ENCODE peak calls at places on chromosomes 16 and 17, in seven cellular contexts. One of them, this sample, is unnamed.

GRCh38 chr17:75146597-75146996 is 7.7 kb downstream of the JPT1 start:
- DNase-seq in AG10803: peak; percentile 35
- DNase-seq in thoracic aorta: no peak
- DNase-seq in pancreas: no peak
- DNase-seq in tibial nerve: no peak
- DNase-seq in brain microvascular endothelial cell: no peak
- DNase-seq in left ventricle myocardium inferior: no peak
- DNase-seq in this sample: no peak

GRCh38 chr16:30893744-30894539 is at the start of gene BCL7C:
- DNase-seq in AG10803: peak; percentile 88
- DNase-seq in brain microvascular endothelial cell: peak; percentile 62
- DNase-seq in thoracic aorta: peak; percentile 60
- DNase-seq in tibial nerve: peak; percentile 81
- DNase-seq in pancreas: peak; percentile 91
- DNase-seq in left ventricle myocardium inferior: peak; percentile 97
- DNase-seq in this sample: peak; percentile 78

GRCh38 chr17:29617481-29618271 is 5.0 kb downstream of the CORO6 start:
- DNase-seq in left ventricle myocardium inferior: peak; percentile 81
- DNase-seq in brain microvascular endothelial cell: peak; percentile 63
- DNase-seq in thoracic aorta: no peak
- DNase-seq in pancreas: peak; percentile 78
- DNase-seq in tibial nerve: no peak
- DNase-seq in AG10803: peak; percentile 72
- DNase-seq in this sample: no peak

GRCh38 chr17:29133146-29133713 is 47.0 kb downstream of the MYO18A start:
- DNase-seq in thoracic aorta: peak; percentile 64
- DNase-seq in tibial nerve: no peak
- DNase-seq in brain microvascular endothelial cell: peak; percentile 74
- DNase-seq in pancreas: no peak
- DNase-seq in left ventricle myocardium inferior: peak; percentile 48
- DNase-seq in AG10803: peak; percentile 77
- DNase-seq in this sample: no peak

GRCh38 chr16:81590714-81591537 is 146.3 kb downstream of the CMIP start:
- DNase-seq in tibial nerve: no peak
- DNase-seq in pancreas: no peak
- DNase-seq in left ventricle myocardium inferior: no peak
- DNase-seq in brain microvascular endothelial cell: no peak
- DNase-seq in AG10803: no peak
- DNase-seq in thoracic aorta: no peak
- DNase-seq in this sample: no peak

GRCh38 chr16:66899945-66900688 is 18.6 kb downstream of the CDH16 start:
- DNase-seq in pancreas: peak; percentile 86
- DNase-seq in thoracic aorta: peak; percentile 76
- DNase-seq in tibial nerve: peak; percentile 82
- DNase-seq in left ventricle myocardium inferior: peak; percentile 79
- DNase-seq in brain microvascular endothelial cell: peak; percentile 75
- DNase-seq in AG10803: peak; percentile 51
- DNase-seq in this sample: peak; percentile 62

GRCh38 chr16:50299508-50300105 is 33.3 kb downstream of the ADCY7 start:
- DNase-seq in left ventricle myocardium inferior: no peak
- DNase-seq in tibial nerve: no peak
- DNase-seq in brain microvascular endothelial cell: no peak
- DNase-seq in thoracic aorta: no peak
- DNase-seq in AG10803: no peak
- DNase-seq in pancreas: no peak
- DNase-seq in this sample: no peak

GRCh38 chr16:89338863-89339262 is 121.4 kb downstream of the ZNF778 start:
- DNase-seq in thoracic aorta: no peak
- DNase-seq in pancreas: no peak
- DNase-seq in AG10803: no peak
- DNase-seq in brain microvascular endothelial cell: no peak
- DNase-seq in left ventricle myocardium inferior: no peak
- DNase-seq in tibial nerve: no peak
- DNase-seq in this sample: no peak

GRCh38 chr16:49455181-49455990 is 81.8 kb downstream of the C16orf78 start:
- DNase-seq in left ventricle myocardium inferior: no peak
- DNase-seq in pancreas: no peak
- DNase-seq in AG10803: no peak
- DNase-seq in brain microvascular endothelial cell: no peak
- DNase-seq in tibial nerve: no peak
- DNase-seq in thoracic aorta: no peak
- DNase-seq in this sample: no peak

GRCh38 chr16:188674-189073 is 8.4 kb downstream of the HBQ1 start:
- DNase-seq in left ventricle myocardium inferior: no peak
- DNase-seq in brain microvascular endothelial cell: no peak
- DNase-seq in pancreas: no peak
- DNase-seq in tibial nerve: no peak
- DNase-seq in thoracic aorta: no peak
- DNase-seq in AG10803: no peak
- DNase-seq in this sample: no peak

GRCh38 chr17:50882851-50883250 is 16.7 kb upstream of the TOB1 start:
- DNase-seq in AG10803: peak; percentile 67
- DNase-seq in thoracic aorta: no peak
- DNase-seq in pancreas: no peak
- DNase-seq in left ventricle myocardium inferior: no peak
- DNase-seq in tibial nerve: no peak
- DNase-seq in brain microvascular endothelial cell: peak; percentile 48
- DNase-seq in this sample: no peak

GRCh38 chr16:88344411-88345030 is 38.2 kb upstream of the ZNF469 start:
- DNase-seq in brain microvascular endothelial cell: no peak
- DNase-seq in thoracic aorta: no peak
- DNase-seq in AG10803: no peak
- DNase-seq in pancreas: no peak
- DNase-seq in left ventricle myocardium inferior: peak; percentile 3
- DNase-seq in tibial nerve: no peak
- DNase-seq in this sample: no peak

GRCh38 chr16:56116577-56116964 is 74.7 kb upstream of the GNAO1 start:
- DNase-seq in left ventricle myocardium inferior: no peak
- DNase-seq in AG10803: no peak
- DNase-seq in brain microvascular endothelial cell: no peak
- DNase-seq in pancreas: no peak
- DNase-seq in thoracic aorta: no peak
- DNase-seq in tibial nerve: no peak
- DNase-seq in this sample: no peak

GRCh38 chr16:26598989-26599785 is 467.5 kb upstream of the C16orf82 start:
- DNase-seq in pancreas: no peak
- DNase-seq in brain microvascular endothelial cell: no peak
- DNase-seq in tibial nerve: no peak
- DNase-seq in thoracic aorta: no peak
- DNase-seq in left ventricle myocardium inferior: no peak
- DNase-seq in AG10803: no peak
- DNase-seq in this sample: no peak

GRCh38 chr17:6069611-6070279 is 434 bp upstream of the WSCD1 start:
- DNase-seq in tibial nerve: no peak
- DNase-seq in thoracic aorta: no peak
- DNase-seq in brain microvascular endothelial cell: no peak
- DNase-seq in left ventricle myocardium inferior: no peak
- DNase-seq in pancreas: no peak
- DNase-seq in AG10803: no peak
- DNase-seq in this sample: no peak

GRCh38 chr17:40038882-40039513 is 15.2 kb downstream of the MED24 start:
- DNase-seq in brain microvascular endothelial cell: peak; percentile 87
- DNase-seq in tibial nerve: peak; percentile 77
- DNase-seq in pancreas: no peak
- DNase-seq in left ventricle myocardium inferior: peak; percentile 71
- DNase-seq in AG10803: peak; percentile 86
- DNase-seq in thoracic aorta: peak; percentile 55
- DNase-seq in this sample: peak; percentile 70

GRCh38 chr17:83071365-83071764 is 8.0 kb upstream of the METRNL start:
- DNase-seq in brain microvascular endothelial cell: no peak
- DNase-seq in left ventricle myocardium inferior: no peak
- DNase-seq in AG10803: no peak
- DNase-seq in pancreas: no peak
- DNase-seq in tibial nerve: no peak
- DNase-seq in thoracic aorta: no peak
- DNase-seq in this sample: no peak

GRCh38 chr17:74994440-74994839 is 7.0 kb downstream of the CDR2L start:
- DNase-seq in left ventricle myocardium inferior: no peak
- DNase-seq in AG10803: peak; percentile 78
- DNase-seq in brain microvascular endothelial cell: no peak
- DNase-seq in tibial nerve: no peak
- DNase-seq in thoracic aorta: no peak
- DNase-seq in pancreas: no peak
- DNase-seq in this sample: no peak

GRCh38 chr17:53527473-53527872 is 295.3 kb upstream of the KIF2B start:
- DNase-seq in AG10803: no peak
- DNase-seq in left ventricle myocardium inferior: no peak
- DNase-seq in brain microvascular endothelial cell: no peak
- DNase-seq in pancreas: no peak
- DNase-seq in thoracic aorta: no peak
- DNase-seq in tibial nerve: no peak
- DNase-seq in this sample: no peak

GRCh38 chr16:83116274-83116892 is 489.6 kb downstream of the CDH13 start:
- DNase-seq in left ventricle myocardium inferior: no peak
- DNase-seq in brain microvascular endothelial cell: no peak
- DNase-seq in AG10803: peak; percentile 70
- DNase-seq in tibial nerve: no peak
- DNase-seq in thoracic aorta: no peak
- DNase-seq in pancreas: no peak
- DNase-seq in this sample: no peak

GRCh38 chr17:17921192-17922082 is 50.8 kb downstream of the TOM1L2 start:
- DNase-seq in AG10803: peak; percentile 97
- DNase-seq in tibial nerve: no peak
- DNase-seq in thoracic aorta: no peak
- DNase-seq in left ventricle myocardium inferior: no peak
- DNase-seq in brain microvascular endothelial cell: peak; percentile 79
- DNase-seq in pancreas: peak; percentile 14
- DNase-seq in this sample: peak; percentile 69

GRCh38 chr17:41334899-41335298 is 15.7 kb downstream of the KRT33A start:
- DNase-seq in brain microvascular endothelial cell: no peak
- DNase-seq in tibial nerve: no peak
- DNase-seq in pancreas: no peak
- DNase-seq in thoracic aorta: no peak
- DNase-seq in AG10803: no peak
- DNase-seq in left ventricle myocardium inferior: no peak
- DNase-seq in this sample: no peak

GRCh38 chr17:55601874-55602364 is 90.7 kb upstream of the SMIM36 start:
- DNase-seq in left ventricle myocardium inferior: no peak
- DNase-seq in thoracic aorta: no peak
- DNase-seq in pancreas: no peak
- DNase-seq in AG10803: peak; percentile 56
- DNase-seq in tibial nerve: no peak
- DNase-seq in brain microvascular endothelial cell: peak; percentile 60
- DNase-seq in this sample: no peak

GRCh38 chr17:44354582-44355309 is 8.9 kb downstream of the FAM171A2 start:
- DNase-seq in left ventricle myocardium inferior: peak; percentile 60
- DNase-seq in pancreas: no peak
- DNase-seq in thoracic aorta: no peak
- DNase-seq in AG10803: no peak
- DNase-seq in tibial nerve: no peak
- DNase-seq in brain microvascular endothelial cell: no peak
- DNase-seq in this sample: no peak
- TF ChIP-seq CTCF in left ventricle myocardium inferior: peak; percentile 55
- TF ChIP-seq CTCF in pancreas: no peak
- TF ChIP-seq CTCF in thoracic aorta: no peak
- TF ChIP-seq CTCF in AG10803: no peak
- TF ChIP-seq CTCF in tibial nerve: peak; percentile 16
- TF ChIP-seq CTCF in brain microvascular endothelial cell: peak; percentile 40
- TF ChIP-seq CTCF in this sample: peak; percentile 24

DNA sequence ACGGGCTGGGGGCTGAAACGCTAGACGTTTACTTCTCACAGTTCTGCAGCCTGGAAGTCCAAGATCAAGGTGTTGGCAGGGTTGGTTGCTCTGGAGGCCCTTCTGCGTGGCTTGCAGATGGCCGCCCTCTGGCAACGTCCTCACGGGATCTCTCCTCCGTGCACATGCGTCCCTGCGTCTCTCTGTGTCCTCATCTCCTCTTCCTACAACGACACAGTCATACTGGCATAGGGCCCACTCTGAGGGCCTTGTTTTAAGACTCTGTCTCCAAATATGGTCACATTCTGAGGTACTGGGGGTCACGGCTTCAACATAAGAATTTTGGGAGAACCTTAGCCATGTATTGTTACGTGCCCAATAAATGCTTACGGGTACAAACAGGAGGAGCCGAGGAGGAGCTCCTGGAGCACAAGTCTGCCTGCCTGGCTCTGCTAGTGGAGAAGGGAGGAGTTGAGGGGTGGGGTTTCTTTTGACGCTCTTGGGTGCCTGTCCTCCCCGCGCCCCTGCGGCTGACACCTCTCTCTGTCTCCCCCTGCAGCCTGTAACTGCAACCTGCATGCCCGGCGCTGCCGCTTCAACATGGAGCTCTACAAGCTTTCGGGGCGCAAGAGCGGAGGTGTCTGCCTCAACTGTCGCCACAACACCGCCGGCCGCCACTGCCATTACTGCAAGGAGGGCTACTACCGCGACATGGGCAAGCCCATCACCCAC is 141.1 kb downstream of the NTN1 start:
- DNase-seq in left ventricle myocardium inferior: no peak
- DNase-seq in tibial nerve: peak; percentile 8
- DNase-seq in pancreas: no peak
- DNase-seq in thoracic aorta: peak; percentile 84
- DNase-seq in brain microvascular endothelial cell: no peak
- DNase-seq in AG10803: no peak
- DNase-seq in this sample: no peak
- TF ChIP-seq CTCF in left ventricle myocardium inferior: peak; percentile 13
- TF ChIP-seq CTCF in tibial nerve: no peak
- TF ChIP-seq CTCF in pancreas: no peak
- TF ChIP-seq CTCF in thoracic aorta: peak; percentile 61
- TF ChIP-seq CTCF in brain microvascular endothelial cell: no peak
- TF ChIP-seq CTCF in AG10803: no peak
- TF ChIP-seq CTCF in this sample: no peak

GRCh38 chr17:78117027-78117981 is 11.3 kb downstream of the TMC6 start:
- DNase-seq in pancreas: peak; percentile 66
- DNase-seq in AG10803: no peak
- DNase-seq in thoracic aorta: no peak
- DNase-seq in left ventricle myocardium inferior: no peak
- DNase-seq in brain microvascular endothelial cell: no peak
- DNase-seq in tibial nerve: no peak
- DNase-seq in this sample: no peak
- TF ChIP-seq CTCF in pancreas: peak; percentile 39
- TF ChIP-seq CTCF in AG10803: no peak
- TF ChIP-seq CTCF in thoracic aorta: no peak
- TF ChIP-seq CTCF in left ventricle myocardium inferior: peak; percentile 39
- TF ChIP-seq CTCF in brain microvascular endothelial cell: peak; percentile 33
- TF ChIP-seq CTCF in tibial nerve: peak; percentile 14
- TF ChIP-seq CTCF in this sample: peak; percentile 5

GRCh38 chr17:31381165-31381668 is 10.3 kb upstream of the RAB11FIP4 start:
- DNase-seq in thoracic aorta: no peak
- DNase-seq in left ventricle myocardium inferior: no peak
- DNase-seq in brain microvascular endothelial cell: no peak
- DNase-seq in AG10803: no peak
- DNase-seq in pancreas: no peak
- DNase-seq in tibial nerve: no peak
- DNase-seq in this sample: no peak

GRCh38 chr17:31374503-31374902 is 17.0 kb upstream of the RAB11FIP4 start:
- DNase-seq in pancreas: no peak
- DNase-seq in tibial nerve: no peak
- DNase-seq in brain microvascular endothelial cell: no peak
- DNase-seq in left ventricle myocardium inferior: no peak
- DNase-seq in AG10803: no peak
- DNase-seq in thoracic aorta: no peak
- DNase-seq in this sample: no peak

GRCh38 chr17:31374083-31374447 is 17.4 kb upstream of the RAB11FIP4 start:
- DNase-seq in AG10803: no peak
- DNase-seq in pancreas: no peak
- DNase-seq in tibial nerve: peak; percentile 21
- DNase-seq in brain microvascular endothelial cell: no peak
- DNase-seq in left ventricle myocardium inferior: no peak
- DNase-seq in thoracic aorta: no peak
- DNase-seq in this sample: no peak

GRCh38 chr17:31379796-31380195 is 11.7 kb upstream of the RAB11FIP4 start:
- DNase-seq in pancreas: no peak
- DNase-seq in AG10803: no peak
- DNase-seq in tibial nerve: no peak
- DNase-seq in thoracic aorta: no peak
- DNase-seq in brain microvascular endothelial cell: no peak
- DNase-seq in left ventricle myocardium inferior: no peak
- DNase-seq in this sample: no peak

GRCh38 chr17:31378638-31379037 is 12.8 kb upstream of the RAB11FIP4 start:
- DNase-seq in brain microvascular endothelial cell: no peak
- DNase-seq in pancreas: no peak
- DNase-seq in tibial nerve: no peak
- DNase-seq in left ventricle myocardium inferior: no peak
- DNase-seq in thoracic aorta: no peak
- DNase-seq in AG10803: no peak
- DNase-seq in this sample: no peak
- TF ChIP-seq CTCF in brain microvascular endothelial cell: peak; percentile 49
- TF ChIP-seq CTCF in pancreas: no peak
- TF ChIP-seq CTCF in tibial nerve: no peak
- TF ChIP-seq CTCF in left ventricle myocardium inferior: no peak
- TF ChIP-seq CTCF in thoracic aorta: no peak
- TF ChIP-seq CTCF in AG10803: no peak
- TF ChIP-seq CTCF in this sample: no peak